ENCODE peak calls at places on chromosomes 3 and 15, in seven cellular contexts. One of them, this sample, is unnamed.
A peak's percentile ranks its signal among the peaks of the same experiment; 100 is the strongest.

GRCh38 chr15:37135225-37135624 is 34.9 kb upstream of the MEIS2 start:
- DNase-seq in LHCN-M2: no peak
- DNase-seq in COLO829: peak; percentile 7
- DNase-seq in activated CD4-positive, alpha-beta T cell treated with anti-CD3 and anti-CD28 coated beads for 48 hours: no peak
- DNase-seq in GM12878: no peak
- DNase-seq in epithelial cell of esophagus: peak; percentile 39
- DNase-seq in testis: no peak
- DNase-seq in this sample: no peak

GRCh38 chr3:129211772-129212171 is 28.1 kb upstream of the CNBP start:
- DNase-seq in testis: peak; percentile 73
- DNase-seq in activated CD4-positive, alpha-beta T cell treated with anti-CD3 and anti-CD28 coated beads for 48 hours: no peak
- DNase-seq in LHCN-M2: peak; percentile 81
- DNase-seq in epithelial cell of esophagus: peak; percentile 99
- DNase-seq in GM12878: no peak
- DNase-seq in COLO829: peak; percentile 41
- DNase-seq in this sample: no peak

GRCh38 chr3:186920301-186920700 is 10.0 kb upstream of the ST6GAL1 start:
- DNase-seq in COLO829: no peak
- DNase-seq in epithelial cell of esophagus: no peak
- DNase-seq in LHCN-M2: no peak
- DNase-seq in GM12878: no peak
- DNase-seq in activated CD4-positive, alpha-beta T cell treated with anti-CD3 and anti-CD28 coated beads for 48 hours: no peak
- DNase-seq in testis: no peak
- DNase-seq in this sample: no peak

GRCh38 chr15:73924258-73924921 is 1.9 kb upstream of the LOXL1 start:
- DNase-seq in GM12878: no peak
- DNase-seq in activated CD4-positive, alpha-beta T cell treated with anti-CD3 and anti-CD28 coated beads for 48 hours: peak; percentile 49
- DNase-seq in LHCN-M2: peak; percentile 95
- DNase-seq in testis: no peak
- DNase-seq in COLO829: peak; percentile 42
- DNase-seq in epithelial cell of esophagus: peak; percentile 81
- DNase-seq in this sample: peak; percentile 43

GRCh38 chr3:135514064-135514455 is 451.5 kb upstream of the PPP2R3A start:
- DNase-seq in COLO829: peak; percentile 91
- DNase-seq in activated CD4-positive, alpha-beta T cell treated with anti-CD3 and anti-CD28 coated beads for 48 hours: no peak
- DNase-seq in LHCN-M2: no peak
- DNase-seq in epithelial cell of esophagus: no peak
- DNase-seq in GM12878: no peak
- DNase-seq in testis: no peak
- DNase-seq in this sample: no peak

GRCh38 chr3:23325466-23326065 is 122.4 kb downstream of the UBE2E2 start:
- DNase-seq in GM12878: peak; percentile 30
- DNase-seq in testis: no peak
- DNase-seq in epithelial cell of esophagus: peak; percentile 52
- DNase-seq in activated CD4-positive, alpha-beta T cell treated with anti-CD3 and anti-CD28 coated beads for 48 hours: no peak
- DNase-seq in LHCN-M2: peak; percentile 68
- DNase-seq in COLO829: no peak
- DNase-seq in this sample: no peak

GRCh38 chr3:18988619-18989229 is 159.6 kb upstream of the KCNH8 start:
- DNase-seq in COLO829: peak; percentile 43
- DNase-seq in LHCN-M2: no peak
- DNase-seq in GM12878: no peak
- DNase-seq in activated CD4-positive, alpha-beta T cell treated with anti-CD3 and anti-CD28 coated beads for 48 hours: no peak
- DNase-seq in testis: no peak
- DNase-seq in epithelial cell of esophagus: peak; percentile 36
- DNase-seq in this sample: no peak

GRCh38 chr3:99651561-99651960 is 13.2 kb downstream of the COL8A1 start:
- DNase-seq in activated CD4-positive, alpha-beta T cell treated with anti-CD3 and anti-CD28 coated beads for 48 hours: no peak
- DNase-seq in epithelial cell of esophagus: peak; percentile 35
- DNase-seq in LHCN-M2: peak; percentile 85
- DNase-seq in COLO829: no peak
- DNase-seq in GM12878: no peak
- DNase-seq in testis: no peak
- DNase-seq in this sample: no peak

GRCh38 chr3:72258786-72259185 is 473.8 kb upstream of the PROK2 start:
- DNase-seq in GM12878: no peak
- DNase-seq in testis: no peak
- DNase-seq in epithelial cell of esophagus: no peak
- DNase-seq in COLO829: no peak
- DNase-seq in activated CD4-positive, alpha-beta T cell treated with anti-CD3 and anti-CD28 coated beads for 48 hours: no peak
- DNase-seq in LHCN-M2: no peak
- DNase-seq in this sample: no peak

GRCh38 chr3:126781889-126782491 is 78.0 kb downstream of the CHCHD6 start:
- DNase-seq in epithelial cell of esophagus: peak; percentile 87
- DNase-seq in GM12878: no peak
- DNase-seq in COLO829: no peak
- DNase-seq in testis: no peak
- DNase-seq in activated CD4-positive, alpha-beta T cell treated with anti-CD3 and anti-CD28 coated beads for 48 hours: no peak
- DNase-seq in LHCN-M2: peak; percentile 84
- DNase-seq in this sample: no peak

GRCh38 chr15:71748327-71748726 is 62.0 kb upstream of the NR2E3 start:
- DNase-seq in LHCN-M2: peak; percentile 84
- DNase-seq in COLO829: no peak
- DNase-seq in activated CD4-positive, alpha-beta T cell treated with anti-CD3 and anti-CD28 coated beads for 48 hours: no peak
- DNase-seq in testis: no peak
- DNase-seq in GM12878: no peak
- DNase-seq in epithelial cell of esophagus: peak; percentile 57
- DNase-seq in this sample: no peak

GRCh38 chr3:126126811-126127431 is 43.0 kb upstream of the SLC41A3 start:
- DNase-seq in COLO829: no peak
- DNase-seq in testis: no peak
- DNase-seq in LHCN-M2: no peak
- DNase-seq in activated CD4-positive, alpha-beta T cell treated with anti-CD3 and anti-CD28 coated beads for 48 hours: no peak
- DNase-seq in GM12878: no peak
- DNase-seq in epithelial cell of esophagus: no peak
- DNase-seq in this sample: no peak

GRCh38 chr15:97729270-97729669 is 231.2 kb upstream of the ARRDC4 start:
- DNase-seq in epithelial cell of esophagus: no peak
- DNase-seq in testis: no peak
- DNase-seq in GM12878: no peak
- DNase-seq in LHCN-M2: no peak
- DNase-seq in activated CD4-positive, alpha-beta T cell treated with anti-CD3 and anti-CD28 coated beads for 48 hours: no peak
- DNase-seq in COLO829: no peak
- DNase-seq in this sample: no peak

GRCh38 chr3:22960326-22960984 is 242.7 kb upstream of the UBE2E2 start:
- DNase-seq in epithelial cell of esophagus: peak; percentile 52
- DNase-seq in LHCN-M2: peak; percentile 32
- DNase-seq in activated CD4-positive, alpha-beta T cell treated with anti-CD3 and anti-CD28 coated beads for 48 hours: peak; percentile 25
- DNase-seq in GM12878: no peak
- DNase-seq in testis: peak; percentile 67
- DNase-seq in COLO829: peak; percentile 8
- DNase-seq in this sample: peak; percentile 17

GRCh38 chr3:49869525-49870126 is at the start of gene CAMKV:
- DNase-seq in COLO829: no peak
- DNase-seq in testis: no peak
- DNase-seq in epithelial cell of esophagus: no peak
- DNase-seq in activated CD4-positive, alpha-beta T cell treated with anti-CD3 and anti-CD28 coated beads for 48 hours: peak; percentile 45
- DNase-seq in GM12878: no peak
- DNase-seq in LHCN-M2: no peak
- DNase-seq in this sample: peak; percentile 53

GRCh38 chr3:79380581-79380980 is 387.2 kb downstream of the ROBO1 start:
- DNase-seq in GM12878: no peak
- DNase-seq in LHCN-M2: no peak
- DNase-seq in testis: no peak
- DNase-seq in epithelial cell of esophagus: peak; percentile 10
- DNase-seq in activated CD4-positive, alpha-beta T cell treated with anti-CD3 and anti-CD28 coated beads for 48 hours: no peak
- DNase-seq in COLO829: no peak
- DNase-seq in this sample: no peak

GRCh38 chr15:96331942-96332853 is 1.7 kb downstream of the NR2F2 start:
- DNase-seq in testis: no peak
- DNase-seq in activated CD4-positive, alpha-beta T cell treated with anti-CD3 and anti-CD28 coated beads for 48 hours: no peak
- DNase-seq in GM12878: no peak
- DNase-seq in COLO829: no peak
- DNase-seq in epithelial cell of esophagus: peak; percentile 59
- DNase-seq in LHCN-M2: peak; percentile 54
- DNase-seq in this sample: no peak

GRCh38 chr15:89002281-89002761 is 85.9 kb upstream of the ABHD2 start:
- DNase-seq in epithelial cell of esophagus: no peak
- DNase-seq in GM12878: peak; percentile 36
- DNase-seq in COLO829: peak; percentile 97
- DNase-seq in LHCN-M2: peak; percentile 72
- DNase-seq in activated CD4-positive, alpha-beta T cell treated with anti-CD3 and anti-CD28 coated beads for 48 hours: no peak
- DNase-seq in testis: no peak
- DNase-seq in this sample: no peak

GRCh38 chr3:58577269-58577821 is at the start of gene FAM107A:
- DNase-seq in testis: peak; percentile 62
- DNase-seq in LHCN-M2: peak; percentile 19
- DNase-seq in epithelial cell of esophagus: peak; percentile 38
- DNase-seq in activated CD4-positive, alpha-beta T cell treated with anti-CD3 and anti-CD28 coated beads for 48 hours: no peak
- DNase-seq in GM12878: no peak
- DNase-seq in COLO829: no peak
- DNase-seq in this sample: no peak

GRCh38 chr3:197561926-197562325 is 6.2 kb upstream of the BDH1 start:
- DNase-seq in testis: no peak
- DNase-seq in COLO829: no peak
- DNase-seq in activated CD4-positive, alpha-beta T cell treated with anti-CD3 and anti-CD28 coated beads for 48 hours: no peak
- DNase-seq in LHCN-M2: no peak
- DNase-seq in epithelial cell of esophagus: no peak
- DNase-seq in GM12878: peak; percentile 30
- DNase-seq in this sample: no peak

GRCh38 chr15:39828374-39828931 is 45.8 kb upstream of the FSIP1 start:
- DNase-seq in LHCN-M2: peak; percentile 69
- DNase-seq in COLO829: no peak
- DNase-seq in epithelial cell of esophagus: peak; percentile 37
- DNase-seq in testis: no peak
- DNase-seq in activated CD4-positive, alpha-beta T cell treated with anti-CD3 and anti-CD28 coated beads for 48 hours: no peak
- DNase-seq in GM12878: no peak
- DNase-seq in this sample: no peak

GRCh38 chr3:79263423-79263822 is 504.4 kb downstream of the ROBO1 start:
- DNase-seq in epithelial cell of esophagus: no peak
- DNase-seq in activated CD4-positive, alpha-beta T cell treated with anti-CD3 and anti-CD28 coated beads for 48 hours: no peak
- DNase-seq in testis: no peak
- DNase-seq in COLO829: no peak
- DNase-seq in LHCN-M2: no peak
- DNase-seq in GM12878: no peak
- DNase-seq in this sample: no peak

GRCh38 chr3:12622335-12622734 is 41.6 kb downstream of the RAF1 start:
- DNase-seq in GM12878: peak; percentile 37
- DNase-seq in testis: no peak
- DNase-seq in COLO829: no peak
- DNase-seq in LHCN-M2: no peak
- DNase-seq in epithelial cell of esophagus: no peak
- DNase-seq in activated CD4-positive, alpha-beta T cell treated with anti-CD3 and anti-CD28 coated beads for 48 hours: no peak
- DNase-seq in this sample: no peak

This sample was measured in frontal cortex.